ENCODE peak calls at places on chromosomes 4 and X, in four cellular contexts. J, K, L and B are unnamed samples. For H3K4me1, the result is how much of the 10 kb centered on the place peaks cover.

GRCh38 chrX:86946569-86946968 is 571.0 kb upstream of the KLHL4 start:
- DNase-seq in J (no peak), K (no peak), L (no peak), B (no peak)

GRCh38 chr4:113094802-113095201 is 45.3 kb downstream of the ANK2 start:
- DNase-seq in L (no peak), K (no peak), J (no peak), B (no peak)

GRCh38 chrX:100373673-100374072 is 36.4 kb downstream of the PCDH19 start:
- DNase-seq in L (no peak), K (no peak), J (no peak), B (no peak)

GRCh38 chrX:20066968-20067708 is 49.6 kb downstream of the MAP7D2 start:
- DNase-seq in L (no peak), K (no peak), J (no peak), B (no peak)

GRCh38 chr4:186081202-186081807 is 12.3 kb downstream of the TLR3 start:
- DNase-seq in K (no peak), J (no peak), L (no peak), B (no peak)

GRCh38 chrX:23631136-23631535 is 36.2 kb upstream of the PRDX4 start:
- DNase-seq in J (no peak), L (no peak), K (no peak), B (no peak)

GRCh38 chrX:2512501-2512900 is 11.7 kb upstream of the DHRSX start:
- DNase-seq in L (no peak), K (no peak), J (no peak), B (no peak)

GRCh38 chrX:21479695-21480280 is 105.6 kb downstream of the CNKSR2 start:
- DNase-seq in J (no peak), K (no peak), L (no peak), B (no peak)

GRCh38 chrX:53263597-53264094 is 17.7 kb downstream of the IQSEC2 start:
- DNase-seq in J (no peak), L (no peak), K (no peak), B (no peak)

GRCh38 chr4:125639182-125639621 is 324.4 kb downstream of the FAT4 start:
- DNase-seq in L (no peak), J (no peak), K (peak), B (no peak)

GRCh38 chr4:128289523-128290158 is 2.0 kb upstream of the PGRMC2 start:
- DNase-seq in J (no peak), K (no peak), L (no peak), B (no peak)

GRCh38 chr4:128287159-128287870 is at the start of gene PGRMC2:
- DNase-seq in K (no peak), L (no peak), J (peak), B (peak)

GRCh38 chr4:128290526-128290925 is 2.9 kb upstream of the PGRMC2 start:
- DNase-seq in L (no peak), K (no peak), J (no peak), B (no peak)

GRCh38 chr4:128287871-128288688 is 467 bp upstream of the PGRMC2 start:
- DNase-seq in J (peak), L (peak), K (peak), B (peak)

DNA sequence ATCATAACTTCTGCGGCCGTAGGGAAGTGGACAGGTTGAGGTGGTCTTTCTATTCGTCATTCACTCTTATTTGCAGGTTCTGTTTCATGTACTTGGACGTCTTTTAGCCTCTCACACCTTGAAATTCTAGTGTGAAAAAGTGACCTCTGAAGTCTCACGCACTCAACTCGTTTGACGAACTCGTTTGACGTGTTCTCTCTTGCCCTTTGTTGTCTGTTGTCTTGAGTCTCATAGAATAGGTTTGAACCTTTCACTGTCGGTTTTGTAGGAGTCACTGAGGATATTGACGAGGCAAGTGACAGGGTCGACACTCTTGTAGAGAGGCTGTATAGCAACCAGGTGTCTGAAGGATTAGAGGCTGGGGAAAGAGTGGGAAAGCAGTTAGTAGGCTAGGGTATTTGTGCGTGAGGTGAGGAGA is 1.1 kb upstream of the PGRMC2 start:
- DNase-seq in J (peak), K (no peak), L (no peak), B (no peak)
- H3K4me1 ChIP-seq in J (under half), K (under half), L (under half), B (under half)

GRCh38 chr4:74367656-74368055 is 2.7 kb downstream of the EREG start:
- DNase-seq in K (no peak), J (no peak), L (no peak), B (no peak)
- H3K4me1 ChIP-seq in K (under half), J (under half), L (under half), B (under half)

DNA sequence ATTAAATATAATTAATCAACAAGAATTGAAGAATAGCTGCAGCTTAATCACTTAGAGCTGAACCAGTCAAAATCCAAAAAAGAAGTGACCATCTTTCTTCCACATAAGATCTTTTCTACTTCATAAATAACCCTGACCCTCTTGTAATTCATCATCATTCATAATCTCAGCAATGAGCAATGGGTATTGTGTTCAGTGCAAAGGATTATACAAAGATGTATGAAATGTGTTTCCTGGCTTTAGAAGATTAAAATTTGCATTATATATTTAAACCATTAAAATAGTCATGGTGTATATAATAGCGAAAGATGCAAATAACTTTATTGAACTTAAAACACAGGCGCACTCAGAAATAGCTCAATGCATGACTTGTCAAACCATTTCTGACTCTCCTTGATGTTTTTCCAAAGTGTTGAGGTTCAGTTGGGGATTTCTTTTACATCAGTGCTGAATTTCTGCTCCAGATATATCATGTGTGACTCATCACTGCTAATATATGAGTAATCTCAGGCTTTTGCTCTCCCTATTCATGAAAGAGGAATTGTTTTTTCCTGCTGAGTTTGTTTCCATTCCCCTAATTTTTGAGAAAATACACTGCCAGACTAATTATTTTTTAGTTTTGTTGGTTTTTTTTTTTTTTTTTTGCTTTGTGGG is 290.2 kb upstream of the PCDH7 start:
- DNase-seq in J (no peak), L (no peak), K (no peak), B (no peak)
- H3K4me1 ChIP-seq in J (under half), L (under half), K (under half), B (under half)

GRCh38 chr4:1219553-1219950 is 29.4 kb downstream of the CTBP1 start:
- DNase-seq in K (no peak), L (no peak), J (no peak), B (no peak)
- H3K4me1 ChIP-seq in K (under half), L (under half), J (under half), B (under half)

DNA sequence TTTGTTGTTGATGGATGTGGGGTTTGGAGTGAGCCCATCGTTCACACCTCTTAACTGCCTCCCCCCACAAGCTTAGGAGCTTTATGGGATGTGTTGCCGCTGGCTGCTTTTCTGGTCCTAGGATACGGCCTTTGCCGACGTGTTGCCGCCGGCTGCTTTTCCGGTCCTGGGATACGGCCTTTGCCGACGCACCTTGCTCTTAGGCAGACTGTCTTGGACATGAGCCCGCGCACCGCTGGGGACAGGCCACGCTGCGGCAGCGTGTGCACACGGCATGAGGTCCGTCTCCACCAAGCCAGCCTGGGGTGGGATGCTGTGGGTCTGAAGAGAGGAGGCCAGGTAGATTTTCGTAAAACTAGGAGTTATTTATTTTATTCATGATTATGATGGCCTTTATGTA is 14.2 kb downstream of the RGS12 start:
- DNase-seq in K (no peak), L (no peak), J (no peak), B (peak)
- H3K4me1 ChIP-seq in K (under half), L (under half), J (under half), B (under half)

DNA sequence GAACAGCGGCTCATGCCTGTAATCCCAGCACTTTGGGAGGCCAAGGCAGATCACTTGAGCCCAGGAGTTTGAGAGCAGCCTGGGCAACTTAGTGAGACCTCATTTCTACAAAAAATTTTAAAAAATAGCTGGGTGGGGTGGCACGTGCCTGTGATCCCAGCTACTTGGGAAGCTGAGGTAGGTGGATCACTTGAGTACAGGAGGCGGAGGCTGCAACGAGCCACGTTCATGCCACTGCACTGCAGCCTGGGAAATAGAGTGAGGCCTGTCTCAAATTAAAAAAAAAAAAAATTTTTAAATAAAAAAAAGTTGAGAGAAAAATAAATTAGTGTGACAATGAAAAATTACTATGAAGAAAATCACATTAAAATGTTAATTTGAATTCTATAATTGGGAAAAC is 10.5 kb downstream of the VEGFC start:
- DNase-seq in K (no peak), J (no peak), L (no peak), B (no peak)
- H3K4me1 ChIP-seq in K (under half), J (under half), L (under half), B (under half)

GRCh38 chr4:41176357-41176756 is 38.0 kb downstream of the APBB2 start:
- DNase-seq in K (no peak), J (no peak), L (no peak), B (no peak)
- H3K4me1 ChIP-seq in K (half or more), J (under half), L (under half), B (under half)

DNA sequence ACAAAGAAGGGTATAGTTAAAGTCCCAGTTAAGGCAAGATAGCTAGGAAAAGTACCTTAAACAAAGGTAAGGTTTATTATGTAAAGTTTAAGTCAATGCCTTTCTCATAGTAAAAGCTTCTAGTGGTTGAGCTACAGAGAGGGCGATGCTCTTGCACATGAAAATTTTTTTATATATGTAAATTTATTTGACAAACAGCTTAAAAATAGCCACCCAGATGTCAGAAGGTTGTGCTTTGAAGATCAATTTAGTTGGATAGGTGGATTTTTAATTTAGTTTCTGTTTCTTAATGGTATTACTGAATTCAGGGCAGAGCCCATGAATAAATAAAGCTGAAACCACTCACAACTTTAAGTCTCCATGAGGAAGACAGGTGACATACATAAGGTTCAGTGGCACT is 29.4 kb upstream of the PPP1R2C start:
- DNase-seq in L (no peak), J (no peak), K (no peak), B (no peak)
- H3K4me1 ChIP-seq in L (under half), J (under half), K (under half), B (under half)